ENCODE peak calls at places on chromosomes 6 and 20, in nine cellular contexts. N is iPS DF 6.9; A is activated T-helper 1 cell treated with anti-CD3 and anti-CD28 coated beads, Interleukin-12 subunit alpha, Interleukin-12 subunit beta, Interleukin-2, Interleukin-4 antibody, amounts not matched to agents 30 ng/mL and 10 ng/mL and 1 ng/mL, durations not matched to agents 14 hours and 24 hours and 36 hours; Q is effector memory CD4-positive, alpha-beta T cell; Z is T-helper 17 cell; P is fibroblast of gingiva; O is amniotic epithelial cell; V is ecto neural progenitor cell; T is posterior cingulate gyrus. H is an unnamed sample.

GRCh38 chr20:36266189-36266588 is 29.9 kb downstream of the AAR2 start:
- DNase-seq in T (no peak), Z (no peak), P (no peak), A (no peak), Q (no peak), N (no peak), O (no peak), V (no peak), H (no peak)

GRCh38 chr6:3231213-3232016 is 4.0 kb upstream of the TUBB2B start:
- DNase-seq in O (peak), V (peak), P (peak), N (no peak), Z (no peak), T (peak), A (no peak), Q (no peak), H (peak)

GRCh38 chr6:147268254-147268653 is 64.0 kb downstream of the STXBP5 start:
- DNase-seq in T (no peak), A (no peak), N (no peak), Z (no peak), V (no peak), P (peak), Q (no peak), O (peak), H (no peak)

GRCh38 chr6:152124432-152125074 is 317.1 kb downstream of the ESR1 start:
- DNase-seq in O (peak), Q (no peak), T (no peak), N (peak), Z (no peak), P (peak), V (no peak), A (no peak), H (no peak)

GRCh38 chr6:5517781-5518180 is 256.5 kb downstream of the FARS2 start:
- DNase-seq in P (no peak), A (peak), V (no peak), Q (peak), Z (no peak), O (no peak), N (no peak), T (no peak), H (no peak)

GRCh38 chr6:154766993-154767392 is 33.8 kb downstream of the SCAF8 start:
- DNase-seq in Q (no peak), A (no peak), N (no peak), V (no peak), O (no peak), Z (no peak), P (peak), T (no peak), H (no peak)

GRCh38 chr20:37986873-37987601 is 46.2 kb downstream of the TTI1 start:
- DNase-seq in V (peak), Z (no peak), Q (no peak), P (peak), A (no peak), N (no peak), T (no peak), O (no peak), H (peak)

GRCh38 chr20:41392871-41393704 is 26.5 kb upstream of the EMILIN3 start:
- DNase-seq in O (no peak), Q (no peak), N (no peak), A (no peak), Z (no peak), P (peak), T (peak), V (peak), H (peak)

GRCh38 chr6:5838656-5839396 is 167.9 kb downstream of the NRN1 start:
- DNase-seq in N (no peak), V (no peak), P (no peak), T (no peak), O (no peak), A (no peak), Z (no peak), Q (no peak), H (no peak)

GRCh38 chr20:10671850-10672578 is 1.8 kb downstream of the JAG1 start:
- DNase-seq in V (peak), Z (no peak), Q (no peak), P (peak), N (no peak), O (no peak), T (no peak), A (peak), H (no peak)

GRCh38 chr20:56465997-56466396 is 2.4 kb upstream of the RTF2 start:
- DNase-seq in A (no peak), V (no peak), Q (no peak), O (no peak), P (no peak), T (no peak), Z (no peak), N (no peak), H (peak)

GRCh38 chr20:45621593-45621992 is 7.9 kb upstream of the WFDC10A start:
- DNase-seq in A (no peak), Z (no peak), Q (no peak), O (no peak), N (no peak), V (no peak), T (no peak), P (no peak), H (no peak)

GRCh38 chr20:9119776-9120175 is 50.9 kb downstream of the PLCB4 start:
- DNase-seq in V (no peak), O (no peak), T (peak), P (peak), Q (no peak), N (no peak), Z (no peak), A (no peak), H (no peak)

GRCh38 chr20:21396045-21396893 is 1.1 kb downstream of the NKX2-4 start:
- DNase-seq in A (no peak), Z (peak), T (no peak), V (peak), Q (no peak), O (no peak), N (no peak), P (no peak), H (no peak)

GRCh38 chr6:153043719-153044118 is 41.2 kb upstream of the MTRF1L start:
- DNase-seq in N (no peak), O (no peak), Z (no peak), A (no peak), T (no peak), P (no peak), Q (no peak), V (no peak), H (no peak)

GRCh38 chr6:127812985-127813681 is 87.7 kb downstream of the THEMIS start:
- DNase-seq in N (no peak), V (no peak), A (no peak), O (no peak), T (no peak), Q (no peak), Z (no peak), P (no peak), H (no peak)

GRCh38 chr20:10322073-10323012 is 103.7 kb downstream of the SNAP25 start:
- DNase-seq in Q (no peak), A (no peak), O (no peak), Z (no peak), T (no peak), N (no peak), P (no peak), V (no peak), H (peak)

GRCh38 chr20:56343861-56344381 is 14.9 kb upstream of the FAM210B start:
- DNase-seq in T (peak), A (no peak), P (peak), V (peak), Z (peak), O (peak), N (peak), Q (no peak), H (no peak)

GRCh38 chr20:5835234-5835845 is 85.1 kb downstream of the SHLD1 start:
- DNase-seq in Z (no peak), N (no peak), P (peak), T (no peak), O (peak), V (no peak), Q (no peak), A (no peak), H (no peak)

GRCh38 chr20:25051386-25052155 is 6.4 kb downstream of the ACSS1 start:
- DNase-seq in O (no peak), Q (no peak), Z (no peak), T (peak), P (no peak), A (no peak), N (no peak), V (no peak), H (no peak)

GRCh38 chr6:107304421-107305025 is 154.8 kb downstream of the PDSS2 start:
- DNase-seq in N (no peak), T (no peak), V (no peak), O (peak), A (no peak), Q (no peak), Z (no peak), P (no peak), H (no peak)

GRCh38 chr6:41786451-41787218 is 859 bp upstream of the TOMM6 start:
- DNase-seq in A (peak), T (peak), V (peak), Q (peak), Z (peak), O (peak), P (peak), N (no peak), H (peak)

GRCh38 chr20:34983089-34983820 is 27.6 kb downstream of the MYH7B start:
- DNase-seq in T (no peak), V (no peak), O (no peak), Q (no peak), N (no peak), Z (no peak), P (no peak), A (no peak), H (no peak)

GRCh38 chr6:6730831-6731230 is 142.3 kb downstream of the LY86 start:
- DNase-seq in V (no peak), Q (no peak), Z (no peak), A (no peak), T (no peak), N (no peak), P (peak), O (peak), H (no peak)

GRCh38 chr20:63083831-63084562 is 77.2 kb upstream of the BHLHE23 start:
- DNase-seq in Q (no peak), A (no peak), P (no peak), O (no peak), T (no peak), V (no peak), N (no peak), Z (peak), H (no peak)

GRCh38 chr6:32255212-32256153 is 31.6 kb upstream of the NOTCH4 start:
- DNase-seq in P (peak), V (peak), O (peak), Z (peak), N (peak), Q (peak), A (peak), T (peak), H (peak)

GRCh38 chr20:35561268-35561667 is 19.4 kb downstream of the ERGIC3 start:
- DNase-seq in Q (no peak), T (peak), V (peak), O (peak), Z (no peak), N (no peak), P (peak), A (no peak), H (no peak)

GRCh38 chr6:137271245-137272183 is 52.3 kb upstream of the IFNGR1 start:
- DNase-seq in O (peak), N (no peak), Q (no peak), T (no peak), P (peak), A (no peak), V (no peak), Z (no peak), H (no peak)

GRCh38 chr20:4748847-4749246 is 27.1 kb downstream of the PRND start:
- DNase-seq in T (no peak), P (no peak), A (no peak), Q (no peak), V (no peak), O (no peak), N (no peak), Z (no peak), H (no peak)

GRCh38 chr20:2151805-2152727 is 50.4 kb downstream of the STK35 start:
- DNase-seq in T (no peak), P (peak), N (no peak), A (no peak), Q (no peak), V (no peak), O (peak), Z (no peak), H (no peak)

GRCh38 chr6:122422003-122422402 is 22.6 kb downstream of the HSF2 start:
- DNase-seq in N (no peak), V (no peak), O (no peak), T (no peak), Z (no peak), A (no peak), Q (no peak), P (no peak), H (no peak)

H was measured in hippocampal formation.